ENCODE peak calls at places on chromosomes 12 and 14, in ten cellular contexts. M is LHCN-M2; H is testis; X is renal cortical epithelial cell; P is astrocyte; B is T-cell; U is activated CD4-positive, alpha-beta T cell treated with anti-CD3 and anti-CD28 coated beads for 48 hours; T is activated T-cell treated with anti-CD3 and anti-CD28 coated beads, Interleukin-2, amount 50 U/mL, for 1 hour; W is fibroblast of mammary gland; I is skeletal muscle cell. O is an unnamed sample.
A peak's percentile ranks its signal among the peaks of the same experiment; 100 is the strongest.

GRCh38 chr14:104094709-104095425 is 9.4 kb downstream of the ASPG start:
- DNase-seq in X (no peak), H (peak; percentile 82), B (peak; percentile 75), I (no peak), U (peak; percentile 87), M (peak; percentile 19), W (peak; percentile 28), T (peak; percentile 80), P (no peak), O (peak; percentile 74)

GRCh38 chr14:99196310-99196650 is 75.7 kb downstream of the BCL11B start:
- DNase-seq in I (no peak), W (no peak), M (no peak), U (no peak), H (no peak), X (no peak), P (no peak), T (no peak), B (no peak), O (no peak)

GRCh38 chr14:67429651-67430205 is 17.8 kb upstream of the PLEK2 start:
- DNase-seq in U (no peak), B (no peak), W (no peak), I (no peak), H (no peak), M (no peak), P (no peak), X (no peak), T (no peak), O (no peak)

GRCh38 chr12:132279184-132279889 is 50.1 kb downstream of the GALNT9 start:
- DNase-seq in U (no peak), H (peak; percentile 93), T (no peak), X (no peak), W (no peak), M (peak; percentile 43), B (no peak), I (no peak), P (no peak), O (peak; percentile 27)

GRCh38 chr12:47992776-47993175 is 11.5 kb downstream of the COL2A1 start:
- DNase-seq in H (no peak), B (no peak), U (no peak), M (no peak), X (no peak), W (no peak), T (no peak), I (no peak), P (no peak), O (no peak)

GRCh38 chr14:54935958-54936357 is 33.3 kb upstream of the GCH1 start:
- DNase-seq in W (peak; percentile 64), H (no peak), T (no peak), U (no peak), I (no peak), P (peak; percentile 30), X (no peak), B (no peak), M (peak; percentile 25), O (no peak)

GRCh38 chr12:86376052-86376451 is 119.9 kb upstream of the MGAT4C start:
- DNase-seq in H (no peak), I (no peak), U (no peak), M (peak; percentile 8), W (no peak), T (no peak), P (no peak), X (no peak), B (no peak), O (peak; percentile 69)

GRCh38 chr14:105449276-105450122 is 25.1 kb upstream of the CRIP2 start:
- DNase-seq in X (no peak), M (no peak), P (no peak), U (no peak), I (no peak), H (no peak), T (no peak), B (no peak), W (no peak), O (no peak)

GRCh38 chr12:130795906-130796305 is 43.1 kb downstream of the STX2 start:
- DNase-seq in H (no peak), P (no peak), I (no peak), U (no peak), X (no peak), B (no peak), W (no peak), T (no peak), M (no peak), O (no peak)

GRCh38 chr12:53255993-53256392 is 12.1 kb upstream of the ESPL1 start:
- DNase-seq in W (no peak), U (no peak), X (no peak), T (no peak), H (no peak), B (no peak), M (no peak), P (no peak), I (no peak), O (no peak)

GRCh38 chr14:68552597-68552996 is 240.3 kb downstream of the ZFP36L1 start:
- DNase-seq in I (no peak), T (no peak), X (peak; percentile 33), H (peak; percentile 39), M (peak; percentile 96), U (no peak), B (no peak), W (peak; percentile 45), P (peak; percentile 46), O (no peak)

GRCh38 chr12:128823916-128824839 is at the start of gene SLC15A4:
- DNase-seq in W (peak; percentile 83), M (peak; percentile 87), U (peak; percentile 96), H (peak; percentile 98), P (peak; percentile 82), X (peak; percentile 78), T (peak; percentile 88), B (peak; percentile 84), I (peak; percentile 72), O (peak; percentile 97)

GRCh38 chr14:101927859-101928258 is 36.5 kb upstream of the DYNC1H1 start:
- DNase-seq in T (no peak), P (peak; percentile 90), X (no peak), M (peak; percentile 93), U (peak; percentile 27), B (no peak), W (peak; percentile 98), I (peak; percentile 91), H (peak; percentile 93), O (no peak)

GRCh38 chr14:53848851-53849250 is 107.8 kb downstream of the BMP4 start:
- DNase-seq in P (no peak), M (no peak), I (no peak), X (no peak), B (no peak), T (no peak), H (no peak), W (no peak), U (no peak), O (no peak)

GRCh38 chr14:74963705-74964271 is 8.4 kb upstream of the PGF start:
- DNase-seq in H (no peak), B (no peak), X (peak; percentile 32), U (no peak), I (peak; percentile 74), P (peak; percentile 66), T (no peak), M (no peak), W (peak; percentile 62), O (no peak)

GRCh38 chr12:3178671-3179413 is 101.7 kb downstream of the TSPAN9 start:
- DNase-seq in W (no peak), T (no peak), B (no peak), X (no peak), P (no peak), H (no peak), M (no peak), U (no peak), I (no peak), O (no peak)

GRCh38 chr12:95277139-95277538 is 59.5 kb downstream of the VEZT start:
- DNase-seq in W (peak; percentile 80), M (peak; percentile 73), P (peak; percentile 87), X (peak; percentile 82), T (no peak), I (peak; percentile 56), B (no peak), U (no peak), H (no peak), O (no peak)

GRCh38 chr14:64758025-64758521 is 53.8 kb downstream of the PLEKHG3 start:
- DNase-seq in I (peak; percentile 36), T (no peak), M (no peak), U (no peak), P (peak; percentile 86), W (peak; percentile 39), B (no peak), H (no peak), X (peak; percentile 53), O (peak; percentile 88)

GRCh38 chr12:32877670-32878459 is 18.7 kb downstream of the PKP2 start:
- DNase-seq in B (no peak), M (peak; percentile 72), H (peak; percentile 44), U (no peak), T (no peak), I (no peak), P (no peak), X (no peak), W (peak; percentile 44), O (peak; percentile 69)

GRCh38 chr14:49057838-49058510 is 528.2 kb downstream of the RPS29 start:
- DNase-seq in W (no peak), I (no peak), U (no peak), X (no peak), B (no peak), T (no peak), M (no peak), H (no peak), P (no peak), O (no peak)

GRCh38 chr12:131007031-131007793 is 53.5 kb downstream of the ADGRD1 start:
- DNase-seq in B (no peak), I (no peak), X (no peak), W (no peak), P (no peak), U (no peak), M (no peak), T (no peak), H (peak; percentile 28), O (no peak)

GRCh38 chr12:63844391-63845341 is at the start of gene SRGAP1:
- DNase-seq in W (peak; percentile 74), P (peak; percentile 66), B (no peak), M (peak; percentile 79), U (no peak), X (peak; percentile 60), I (peak; percentile 41), H (peak; percentile 76), T (no peak), O (peak; percentile 65)

GRCh38 chr12:51923506-51924365 is 16.4 kb downstream of the ACVRL1 start:
- DNase-seq in T (peak; percentile 69), B (peak; percentile 54), H (peak; percentile 53), U (peak; percentile 69), M (peak; percentile 19), P (no peak), I (no peak), W (peak; percentile 27), X (no peak), O (peak; percentile 47)

GRCh38 chr12:104695453-104696148 is 238.9 kb downstream of the CHST11 start:
- DNase-seq in P (peak; percentile 100), H (no peak), I (peak; percentile 97), U (peak; percentile 89), B (peak; percentile 72), M (no peak), T (peak; percentile 62), X (peak; percentile 37), W (peak; percentile 93), O (no peak)

GRCh38 chr12:3295648-3296408 is 195.2 kb upstream of the PRMT8 start:
- DNase-seq in H (peak; percentile 42), P (peak; percentile 10), W (peak; percentile 32), I (no peak), M (no peak), X (no peak), T (no peak), B (no peak), U (no peak), O (no peak)

GRCh38 chr12:12718853-12719252 is 1.7 kb downstream of the CDKN1B start:
- DNase-seq in B (peak; percentile 28), X (no peak), T (no peak), U (peak; percentile 49), H (no peak), P (no peak), W (peak; percentile 55), M (peak; percentile 39), I (no peak), O (no peak)

GRCh38 chr12:31117203-31118011 is 43.7 kb downstream of the DDX11 start:
- DNase-seq in M (no peak), H (peak; percentile 57), W (peak; percentile 10), X (no peak), P (peak; percentile 8), B (peak; percentile 70), T (peak; percentile 77), I (no peak), U (peak; percentile 71), O (peak; percentile 63)

GRCh38 chr12:55957106-55957859 is 8.6 kb downstream of the PMEL start:
- DNase-seq in B (no peak), W (no peak), I (no peak), X (no peak), M (no peak), T (no peak), H (no peak), U (no peak), P (no peak), O (no peak)

O was measured in mesendoderm.